ENCODE peak calls at places on chromosomes 2 and 18, in ten cellular contexts. P is HFF-Myc, V is A549, M is NCI-H1092 treated with DMSO at 0.1 percent for 48 hours, Z is brain microvascular endothelial cell, Y is body of pancreas, K is EH, R is DMS79 treated with DMSO at 0.1 percent for 48 hours, B is hippocampal formation, N is mammary epithelial cell. L is an unnamed sample.

GRCh38 chr2:154694881-154695280 is 3.6 kb upstream of the KCNJ3 start:
- DNase-seq in M (no peak), V (no peak), B (no peak), Y (no peak), P (no peak), N (no peak), R (no peak), Z (no peak), K (no peak), L (no peak)

GRCh38 chr2:203763425-203764272 is 57.2 kb downstream of the CD28 start:
- DNase-seq in M (no peak), K (no peak), B (no peak), V (no peak), Z (no peak), Y (no peak), R (no peak), P (no peak), N (no peak), L (no peak)

GRCh38 chr2:71422786-71423185 is 30.6 kb upstream of the DYSF start:
- DNase-seq in M (no peak), P (no peak), K (no peak), V (no peak), B (no peak), Y (no peak), N (no peak), R (no peak), Z (no peak), L (no peak)

GRCh38 chr2:127431408-127432023 is 13.3 kb downstream of the PROC start:
- DNase-seq in Y (no peak), R (no peak), M (no peak), Z (no peak), N (no peak), B (no peak), P (no peak), K (no peak), V (no peak), L (no peak)

GRCh38 chr2:28753043-28753683 is 1.5 kb downstream of the PPP1CB start:
- DNase-seq in M (peak), Z (peak), K (peak), B (peak), N (peak), Y (peak), P (peak), V (peak), R (peak), L (peak)

GRCh38 chr2:157782057-157782845 is 93.9 kb downstream of the ACVR1 start:
- DNase-seq in M (no peak), N (no peak), V (peak), Y (no peak), P (no peak), B (no peak), K (peak), R (no peak), Z (peak), L (no peak)

GRCh38 chr2:180033993-180034894 is 27.1 kb upstream of the CWC22 start:
- DNase-seq in M (peak), K (peak), R (peak), V (no peak), N (no peak), B (no peak), Y (no peak), P (peak), Z (peak), L (no peak)

GRCh38 chr2:42100696-42101585 is 53.1 kb downstream of the PKDCC start:
- DNase-seq in K (peak), M (no peak), Y (peak), R (no peak), N (no peak), V (no peak), B (peak), Z (peak), P (no peak), L (peak)

GRCh38 chr2:158487419-158487818 is 30.7 kb downstream of the PKP4 start:
- DNase-seq in P (no peak), B (no peak), K (peak), M (no peak), R (no peak), N (no peak), Y (no peak), Z (peak), V (no peak), L (no peak)

GRCh38 chr2:144370937-144371584 is 148.9 kb downstream of the ZEB2 start:
- DNase-seq in B (no peak), P (no peak), R (no peak), V (no peak), Z (no peak), K (peak), Y (no peak), M (no peak), N (no peak), L (no peak)

GRCh38 chr2:45904931-45905642 is 253.6 kb downstream of the PRKCE start:
- DNase-seq in Z (no peak), V (no peak), N (no peak), Y (no peak), B (no peak), R (peak), M (no peak), K (no peak), P (no peak), L (no peak)

GRCh38 chr2:26712486-26713465 is 20.3 kb downstream of the KCNK3 start:
- DNase-seq in V (no peak), R (peak), Y (no peak), M (peak), N (no peak), Z (no peak), P (no peak), B (peak), K (peak), L (peak)

GRCh38 chr2:170224692-170225091 is 46.7 kb downstream of the MYO3B start:
- DNase-seq in V (no peak), M (peak), K (no peak), P (peak), R (peak), Z (no peak), N (no peak), Y (no peak), B (peak), L (no peak)

GRCh38 chr18:78939105-78939504 is 40.5 kb upstream of the SALL3 start:
- DNase-seq in Z (no peak), B (no peak), Y (no peak), P (no peak), K (no peak), R (no peak), N (peak), M (no peak), V (no peak), L (no peak)

GRCh38 chr2:35827086-35827485 is 528.5 kb upstream of the CRIM1 start:
- DNase-seq in Y (no peak), K (no peak), M (no peak), Z (no peak), V (no peak), P (no peak), N (no peak), B (no peak), R (no peak), L (no peak)

GRCh38 chr2:66048667-66049066 is 386.3 kb upstream of the MEIS1 start:
- DNase-seq in M (no peak), B (no peak), N (no peak), Z (no peak), Y (no peak), P (no peak), K (no peak), R (no peak), V (no peak), L (no peak)

GRCh38 chr18:78673516-78674321 is 305.9 kb upstream of the SALL3 start:
- DNase-seq in P (no peak), K (no peak), R (no peak), B (no peak), V (no peak), M (no peak), Y (no peak), N (no peak), Z (no peak), L (no peak)

GRCh38 chr2:46494596-46494995 is 15.2 kb downstream of the TMEM247 start:
- DNase-seq in R (no peak), Z (no peak), P (no peak), B (no peak), M (no peak), V (no peak), N (no peak), K (no peak), Y (no peak), L (no peak)

GRCh38 chr2:191790737-191791136 is 56.2 kb downstream of the CAVIN2 start:
- DNase-seq in R (no peak), K (no peak), M (no peak), Y (no peak), V (no peak), N (no peak), P (no peak), B (no peak), Z (peak), L (no peak)

L was measured in small intestine.